ENCODE peak calls at places on chromosomes 7 and 10, in five cellular contexts. L, Z, T, P and N are unnamed samples. For H3K4me1 and H3K27me3, the result is how much of the 10 kb centered on the place peaks cover.

GRCh38 chr7:120959929-120960484 is 9.4 kb downstream of the ING3 start:
- DNase-seq in L (no peak), Z (no peak), T (no peak), P (no peak), N (no peak)

GRCh38 chr7:151304856-151305255 is 36.8 kb upstream of the NUB1 start:
- DNase-seq in L (no peak), Z (no peak), T (no peak), P (no peak), N (no peak)

GRCh38 chr10:118911361-118911760 is 118.2 kb upstream of the NANOS1 start:
- DNase-seq in L (no peak), Z (no peak), T (no peak), P (peak), N (no peak)

GRCh38 chr10:95181731-95182130 is 12.3 kb upstream of the ACSM6 start:
- DNase-seq in L (no peak), Z (no peak), T (no peak), P (no peak), N (no peak)

GRCh38 chr7:151756076-151756731 is 120.7 kb downstream of the PRKAG2 start:
- DNase-seq in L (no peak), Z (no peak), T (no peak), P (no peak), N (no peak)

GRCh38 chr7:11194492-11194891 is 220.8 kb downstream of the PHF14 start:
- DNase-seq in L (no peak), Z (no peak), T (no peak), P (no peak), N (no peak)

GRCh38 chr10:112004075-112004474 is 179.5 kb downstream of the GPAM start:
- DNase-seq in L (no peak), Z (no peak), T (no peak), P (no peak), N (no peak)

GRCh38 chr10:1255166-1255565 is 199.0 kb downstream of the WDR37 start:
- DNase-seq in L (no peak), Z (no peak), T (no peak), P (no peak), N (no peak)

GRCh38 chr10:113854019-113854756 is at the start of the genes DCLRE1A and NHLRC2:
- DNase-seq in L (peak), Z (peak), T (peak), P (peak), N (peak)

GRCh38 chr10:4315529-4315928 is 510.5 kb upstream of the AKR1E2 start:
- DNase-seq in L (no peak), Z (no peak), T (no peak), P (no peak), N (peak)

GRCh38 chr7:106757846-106758245 is 96.9 kb upstream of the CCDC71L start:
- DNase-seq in L (peak), Z (no peak), T (no peak), P (no peak), N (peak)

GRCh38 chr7:112089551-112089950 is 116.6 kb downstream of the DOCK4 start:
- DNase-seq in L (no peak), Z (no peak), T (no peak), P (no peak), N (no peak)

GRCh38 chr7:74343281-74344127 is 54.3 kb downstream of the CLIP2 start:
- DNase-seq in L (no peak), Z (no peak), T (no peak), P (no peak), N (no peak)

GRCh38 chr10:5615263-5615820 is 51.1 kb downstream of the ASB13 start:
- DNase-seq in L (no peak), Z (no peak), T (no peak), P (no peak), N (no peak)

GRCh38 chr10:42933454-42934340 is 143.2 kb upstream of the RET start:
- DNase-seq in L (no peak), Z (no peak), T (no peak), P (no peak), N (no peak)

GRCh38 chr10:86900955-86901354 is 56.5 kb downstream of the MMRN2 start:
- DNase-seq in L (peak), Z (peak), T (no peak), P (no peak), N (peak)

GRCh38 chr10:84225424-84226173 is at the start of gene LRIT2:
- DNase-seq in L (no peak), Z (no peak), T (no peak), P (no peak), N (no peak)

GRCh38 chr7:21828846-21829245 is 116.9 kb downstream of the CDCA7L start:
- DNase-seq in L (no peak), Z (no peak), T (no peak), P (no peak), N (no peak)
- H3K4me1 ChIP-seq in L (under half), Z (under half), T (under half), P (under half), N (under half)

GRCh38 chr10:88992945-88993537 is 2.4 kb downstream of the FAS start:
- DNase-seq in L (no peak), Z (peak), T (no peak), P (no peak), N (no peak)

GRCh38 chr10:88996927-88997326 is 6.3 kb downstream of the FAS start:
- DNase-seq in L (no peak), Z (no peak), T (no peak), P (no peak), N (no peak)

GRCh38 chr10:88994034-88994433 is 3.4 kb downstream of the FAS start:
- DNase-seq in L (no peak), Z (no peak), T (no peak), P (no peak), N (no peak)

GRCh38 chr10:88991900-88992237 is 1.3 kb downstream of the FAS start:
- DNase-seq in L (no peak), Z (no peak), T (no peak), P (no peak), N (no peak)

GRCh38 chr10:88995156-88995876 is 4.7 kb downstream of the FAS start:
- DNase-seq in L (no peak), Z (no peak), T (no peak), P (no peak), N (no peak)
- H3K4me3 ChIP-seq in L (no peak), Z (no peak), T (no peak), P (no peak), N (no peak)

DNA sequence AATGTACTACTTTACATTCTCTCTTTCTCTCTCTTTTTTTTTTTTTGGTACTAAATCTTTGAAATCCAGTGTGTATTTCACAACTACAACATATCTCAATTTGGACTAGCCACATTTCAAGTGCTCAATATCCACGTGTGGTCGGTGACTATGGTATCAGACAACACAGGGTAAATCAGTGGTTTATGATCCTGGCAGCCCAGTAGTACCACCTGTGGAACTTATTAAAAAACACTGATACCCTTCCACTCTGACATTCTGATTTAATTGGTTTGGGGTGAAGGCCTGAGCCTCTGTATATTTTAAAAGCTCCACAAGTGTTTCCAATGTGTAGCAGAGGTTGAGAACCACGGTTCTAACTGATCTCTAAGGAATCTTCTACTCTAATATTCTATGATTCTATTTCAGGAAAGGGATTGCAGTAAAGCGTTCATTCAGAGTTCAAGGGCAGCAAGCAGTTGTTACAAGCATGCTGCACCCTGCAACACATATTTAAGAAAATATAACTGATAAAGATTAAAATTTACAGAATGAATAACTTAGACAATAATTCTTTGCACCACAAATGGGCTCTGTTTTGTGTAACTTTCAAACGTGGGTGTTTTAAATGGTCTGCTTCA is 5.1 kb downstream of the CREB5 start:
- DNase-seq in L (no peak), Z (no peak), T (no peak), P (no peak), N (no peak)
- H3K27me3 ChIP-seq in L (under half), Z (under half), T (under half), P (under half), N (under half)

GRCh38 chr10:93573051-93573909 is 6.8 kb downstream of the FFAR4 start:
- DNase-seq in L (no peak), Z (peak), T (peak), P (no peak), N (no peak)
- H3K4me1 ChIP-seq in L (under half), Z (under half), T (under half), P (under half), N (under half)

DNA sequence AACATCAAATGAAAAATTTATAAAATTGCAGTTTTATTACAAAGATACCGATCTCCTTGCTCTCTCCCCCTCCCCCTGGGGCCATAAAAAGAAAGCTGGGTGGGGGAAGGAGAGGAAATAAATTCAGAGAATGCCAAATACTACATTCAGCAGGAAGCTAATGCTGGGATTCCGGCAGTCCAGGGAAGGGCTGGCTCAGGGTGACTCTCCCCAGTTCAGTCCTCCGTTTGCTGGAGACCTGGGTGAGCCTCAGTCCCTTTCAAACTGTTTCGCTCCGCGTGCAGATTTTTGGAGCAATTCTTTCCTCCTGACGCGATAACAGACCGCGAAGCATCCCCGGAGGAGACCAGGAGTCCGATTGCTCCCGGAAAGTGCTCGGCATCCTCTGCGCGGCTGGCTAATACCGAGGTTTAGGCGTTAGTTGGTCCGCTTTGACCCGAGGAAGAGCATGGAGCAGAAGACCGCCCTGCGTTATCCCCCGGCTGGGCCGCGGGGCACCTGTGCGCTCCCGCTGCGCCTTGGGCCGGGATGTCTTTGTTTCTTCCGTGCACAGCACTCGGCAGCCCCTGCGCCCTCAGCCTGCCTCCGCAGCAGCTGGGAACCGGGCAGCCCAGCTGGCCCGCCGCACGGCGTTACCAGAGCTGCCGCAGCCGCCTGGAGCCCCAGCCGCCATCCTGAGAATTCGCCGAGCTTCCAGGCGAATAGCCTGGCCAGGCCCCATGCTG is 3.9 kb upstream of the HOXA2 start:
- DNase-seq in L (no peak), Z (no peak), T (no peak), P (no peak), N (no peak)
- H3K4me3 ChIP-seq in L (peak), Z (peak), T (peak), P (no peak), N (no peak)

GRCh38 chr7:157037635-157038034 is 27.2 kb upstream of the MNX1 start:
- DNase-seq in L (no peak), Z (no peak), T (no peak), P (no peak), N (no peak)
- H3K27me3 ChIP-seq in L (under half), Z (under half), T (under half), P (under half), N (under half)

GRCh38 chr7:114929570-114929969 is 7.7 kb downstream of the MDFIC start:
- DNase-seq in L (no peak), Z (no peak), T (no peak), P (no peak), N (no peak)
- H3K4me1 ChIP-seq in L (under half), Z (under half), T (under half), P (under half), N (under half)